ENCODE peak calls at places on chromosomes 6 and 20, in five cellular contexts. E is T-cell; D is activated CD4-positive, alpha-beta T cell treated with anti-CD3 and anti-CD28 coated beads, Interleukin-2, amount 50 U/mL, for 1 hour; Z is AG09319; J is HFFc6. P is an unnamed sample.

GRCh38 chr6:158595223-158595622 is 35.3 kb downstream of the TMEM181 start:
- DNase-seq in D (no peak), Z (no peak), E (peak), J (no peak), P (no peak)

GRCh38 chr6:82237013-82237412 is 10.5 kb downstream of the IBTK start:
- DNase-seq in D (no peak), E (no peak), Z (no peak), J (no peak), P (no peak)

GRCh38 chr6:15249371-15250019 is 3.6 kb downstream of the JARID2 start:
- DNase-seq in Z (no peak), J (no peak), D (no peak), E (no peak), P (no peak)

GRCh38 chr20:3515379-3516175 is 44.8 kb downstream of the ATRN start:
- DNase-seq in E (no peak), J (peak), Z (no peak), D (no peak), P (no peak)

GRCh38 chr20:22428051-22428450 is 156.3 kb downstream of the FOXA2 start:
- DNase-seq in E (no peak), D (no peak), J (no peak), Z (no peak), P (no peak)

GRCh38 chr20:62151835-62152364 is 8.3 kb downstream of the SS18L1 start:
- DNase-seq in J (no peak), Z (no peak), E (no peak), D (no peak), P (no peak)

GRCh38 chr6:77173472-77174074 is 289.7 kb downstream of the HTR1B start:
- DNase-seq in J (peak), D (no peak), Z (no peak), E (no peak), P (no peak)

GRCh38 chr20:38935285-38935684 is 9.1 kb downstream of the FAM83D start:
- DNase-seq in J (peak), E (no peak), Z (no peak), D (no peak), P (no peak)